ENCODE peak calls at places on chromosomes 13 and 19, in ten cellular contexts. N, O, D, C, B, Q, Z, M, S and I are unnamed samples.

GRCh38 chr19:18506101-18506534 is 15.8 kb downstream of the ELL start:
- DNase-seq in N (no peak), O (no peak), D (no peak), C (no peak), B (no peak), Q (no peak), Z (no peak), M (no peak), S (no peak), I (no peak)

GRCh38 chr19:4555657-4556561 is 3.6 kb downstream of the SEMA6B start:
- DNase-seq in N (peak), O (no peak), D (no peak), C (no peak), B (no peak), Q (no peak), Z (no peak), M (peak), S (no peak), I (no peak)

GRCh38 chr19:17703823-17704463 is 15.3 kb upstream of the MAP1S start:
- DNase-seq in N (peak), O (peak), D (peak), C (peak), B (peak), Q (no peak), Z (peak), M (no peak), S (peak), I (peak)

GRCh38 chr13:110262944-110263343 is 44.0 kb downstream of the COL4A1 start:
- DNase-seq in N (no peak), O (no peak), D (no peak), C (no peak), B (no peak), Q (peak), Z (no peak), M (no peak), S (no peak), I (no peak)

GRCh38 chr13:26946675-26947342 is 186.2 kb upstream of the GPR12 start:
- DNase-seq in N (peak), O (peak), D (no peak), C (peak), B (no peak), Q (peak), Z (no peak), M (peak), S (no peak), I (peak)

GRCh38 chr19:8485561-8486371 is 16.7 kb downstream of the PRAM1 start:
- DNase-seq in N (no peak), O (no peak), D (no peak), C (no peak), B (no peak), Q (no peak), Z (no peak), M (no peak), S (no peak), I (no peak)

GRCh38 chr19:5013761-5014160 is 44.8 kb downstream of the KDM4B start:
- DNase-seq in N (no peak), O (no peak), D (no peak), C (no peak), B (no peak), Q (no peak), Z (no peak), M (no peak), S (no peak), I (no peak)

GRCh38 chr13:28316841-28317240 is 178.1 kb downstream of the FLT1 start:
- DNase-seq in N (no peak), O (no peak), D (no peak), C (no peak), B (no peak), Q (no peak), Z (no peak), M (no peak), S (no peak), I (no peak)

GRCh38 chr19:56098731-56099577 is 22.1 kb downstream of the ZNF787 start:
- DNase-seq in N (no peak), O (no peak), D (no peak), C (no peak), B (no peak), Q (no peak), Z (no peak), M (no peak), S (no peak), I (no peak)

GRCh38 chr19:10206226-10206873 is 11.6 kb upstream of the DNMT1 start:
- DNase-seq in N (peak), O (no peak), D (no peak), C (no peak), B (no peak), Q (no peak), Z (no peak), M (no peak), S (no peak), I (no peak)

GRCh38 chr19:45754323-45754722 is 14.7 kb downstream of the SIX5 start:
- DNase-seq in N (no peak), O (no peak), D (no peak), C (no peak), B (no peak), Q (no peak), Z (no peak), M (no peak), S (no peak), I (no peak)

GRCh38 chr13:111541752-111542529 is 221.5 kb downstream of the TEX29 start:
- DNase-seq in N (no peak), O (no peak), D (no peak), C (no peak), B (no peak), Q (no peak), Z (no peak), M (no peak), S (no peak), I (no peak)

GRCh38 chr13:41019578-41020347 is 647 bp upstream of the ELF1 start:
- DNase-seq in N (no peak), O (no peak), D (no peak), C (no peak), B (no peak), Q (peak), Z (no peak), M (no peak), S (no peak), I (no peak)

GRCh38 chr13:95656386-95657015 is 12.0 kb upstream of the DZIP1 start:
- DNase-seq in N (no peak), O (no peak), D (no peak), C (no peak), B (no peak), Q (no peak), Z (no peak), M (no peak), S (no peak), I (no peak)

GRCh38 chr13:110530839-110531499 is 30.6 kb downstream of the RAB20 start:
- DNase-seq in N (no peak), O (no peak), D (no peak), C (no peak), B (no peak), Q (no peak), Z (no peak), M (no peak), S (no peak), I (no peak)

GRCh38 chr19:55695511-55696290 is 20.7 kb downstream of the EPN1 start:
- DNase-seq in N (no peak), O (no peak), D (no peak), C (no peak), B (no peak), Q (no peak), Z (no peak), M (no peak), S (no peak), I (no peak)

GRCh38 chr13:96771501-96772367 is 222.5 kb downstream of the OXGR1 start:
- DNase-seq in N (no peak), O (no peak), D (no peak), C (no peak), B (no peak), Q (no peak), Z (no peak), M (no peak), S (no peak), I (no peak)

GRCh38 chr13:75830842-75831241 is 194.7 kb downstream of the LMO7 start:
- DNase-seq in N (peak), O (no peak), D (no peak), C (no peak), B (no peak), Q (no peak), Z (no peak), M (no peak), S (no peak), I (no peak)

GRCh38 chr19:42547927-42548326 is 19.6 kb upstream of the CEACAM1 start:
- DNase-seq in N (no peak), O (no peak), D (no peak), C (no peak), B (no peak), Q (no peak), Z (no peak), M (no peak), S (no peak), I (no peak)

GRCh38 chr13:22278336-22278929 is 607.6 kb downstream of the FGF9 start:
- DNase-seq in N (peak), O (peak), D (peak), C (peak), B (peak), Q (peak), Z (peak), M (peak), S (no peak), I (peak)

GRCh38 chr13:32079586-32079985 is 48.0 kb downstream of the FRY start:
- DNase-seq in N (no peak), O (no peak), D (no peak), C (no peak), B (no peak), Q (no peak), Z (no peak), M (no peak), S (no peak), I (no peak)